ENCODE peak calls at places on chromosomes 13 and 19, in ten cellular contexts. X, O, C, B, J, H, D, L, N and P are unnamed samples.

GRCh38 chr19:49590071-49590970 is 661 bp upstream of the PRR12 start:
- DNase-seq in X (peak; percentile 81), O (peak; percentile 95), C (peak; percentile 94), B (peak; percentile 98), J (peak; percentile 92), H (peak; percentile 94), D (peak; percentile 94), L (no peak), N (peak; percentile 99), P (peak; percentile 93)

GRCh38 chr13:20565120-20565736 is 1.7 kb upstream of the IFT88 start:
- DNase-seq in X (no peak), O (no peak), C (no peak), B (no peak), J (no peak), H (no peak), D (no peak), L (no peak), N (no peak), P (no peak)

GRCh38 chr13:109254271-109254670 is 532.1 kb downstream of the IRS2 start:
- DNase-seq in X (no peak), O (no peak), C (no peak), B (no peak), J (no peak), H (no peak), D (no peak), L (no peak), N (no peak), P (no peak)

GRCh38 chr13:71867101-71867814 is at the start of gene DACH1:
- DNase-seq in X (no peak), O (no peak), C (no peak), B (peak; percentile 50), J (no peak), H (no peak), D (peak; percentile 65), L (no peak), N (peak; percentile 65), P (no peak)

GRCh38 chr19:51138549-51138979 is 3.5 kb upstream of the SIGLEC7 start:
- DNase-seq in X (no peak), O (no peak), C (no peak), B (peak; percentile 66), J (no peak), H (no peak), D (no peak), L (no peak), N (peak; percentile 27), P (no peak)

GRCh38 chr19:3409346-3410064 is 43.1 kb downstream of the NFIC start:
- DNase-seq in X (no peak), O (no peak), C (no peak), B (no peak), J (no peak), H (no peak), D (no peak), L (no peak), N (peak; percentile 69), P (no peak)

GRCh38 chr19:54439174-54439851 is 9.7 kb upstream of the LENG8 start:
- DNase-seq in X (no peak), O (no peak), C (peak; percentile 17), B (peak; percentile 54), J (no peak), H (no peak), D (no peak), L (no peak), N (peak; percentile 98), P (no peak)

GRCh38 chr13:40792284-40793051 is 3.1 kb downstream of the SLC25A15 start:
- DNase-seq in X (no peak), O (no peak), C (no peak), B (no peak), J (no peak), H (no peak), D (peak; percentile 34), L (no peak), N (no peak), P (no peak)

GRCh38 chr13:114064516-114065140 is 67.8 kb downstream of the RASA3 start:
- DNase-seq in X (no peak), O (peak; percentile 35), C (no peak), B (peak; percentile 51), J (no peak), H (no peak), D (no peak), L (no peak), N (no peak), P (no peak)

GRCh38 chr13:77416666-77417212 is 89.8 kb upstream of the MYCBP2 start:
- DNase-seq in X (no peak), O (no peak), C (no peak), B (no peak), J (no peak), H (no peak), D (no peak), L (no peak), N (no peak), P (no peak)

GRCh38 chr13:110523180-110523579 is 38.3 kb downstream of the RAB20 start:
- DNase-seq in X (no peak), O (no peak), C (no peak), B (no peak), J (no peak), H (no peak), D (no peak), L (no peak), N (no peak), P (no peak)

GRCh38 chr13:25167775-25168174 is 4.3 kb downstream of the AMER2 start:
- DNase-seq in X (no peak), O (no peak), C (no peak), B (no peak), J (no peak), H (no peak), D (no peak), L (no peak), N (no peak), P (no peak)

GRCh38 chr13:40440990-40441820 is 225.2 kb downstream of the FOXO1 start:
- DNase-seq in X (no peak), O (peak; percentile 44), C (no peak), B (peak; percentile 69), J (no peak), H (no peak), D (no peak), L (no peak), N (peak; percentile 93), P (no peak)

GRCh38 chr19:19297759-19298158 is 22.6 kb downstream of the SUGP1 start:
- DNase-seq in X (no peak), O (no peak), C (no peak), B (no peak), J (no peak), H (no peak), D (no peak), L (no peak), N (no peak), P (no peak)

GRCh38 chr13:33931397-33931987 is 113.5 kb downstream of the RFC3 start:
- DNase-seq in X (no peak), O (peak; percentile 30), C (no peak), B (peak; percentile 65), J (no peak), H (no peak), D (peak; percentile 22), L (no peak), N (peak; percentile 13), P (no peak)

GRCh38 chr13:108574856-108575255 is 54.6 kb upstream of the MYO16 start:
- DNase-seq in X (no peak), O (no peak), C (no peak), B (no peak), J (no peak), H (no peak), D (no peak), L (no peak), N (no peak), P (no peak)

GRCh38 chr19:52524086-52524485 is 3.4 kb upstream of the ZNF808 start:
- DNase-seq in X (no peak), O (no peak), C (no peak), B (no peak), J (no peak), H (no peak), D (no peak), L (no peak), N (no peak), P (no peak)

GRCh38 chr19:47221080-47221841 is 9.7 kb downstream of the BBC3 start:
- DNase-seq in X (no peak), O (no peak), C (no peak), B (no peak), J (no peak), H (no peak), D (no peak), L (no peak), N (no peak), P (no peak)

GRCh38 chr13:60654405-60654804 is 257.4 kb downstream of the TDRD3 start:
- DNase-seq in X (no peak), O (peak; percentile 14), C (no peak), B (peak; percentile 46), J (no peak), H (no peak), D (no peak), L (no peak), N (peak; percentile 40), P (no peak)

GRCh38 chr19:29712744-29713516 is 2.1 kb downstream of the C19orf12 start:
- DNase-seq in X (no peak), O (no peak), C (no peak), B (no peak), J (no peak), H (no peak), D (no peak), L (no peak), N (no peak), P (no peak)

GRCh38 chr13:73703606-73704005 is 430.6 kb downstream of the KLF12 start:
- DNase-seq in X (no peak), O (no peak), C (no peak), B (no peak), J (no peak), H (no peak), D (no peak), L (no peak), N (no peak), P (no peak)

GRCh38 chr19:49542446-49542845 is 14.6 kb downstream of the RCN3 start:
- DNase-seq in X (no peak), O (no peak), C (no peak), B (no peak), J (no peak), H (no peak), D (no peak), L (no peak), N (no peak), P (no peak)

GRCh38 chr13:34667356-34668218 is 274.5 kb upstream of the NBEA start:
- DNase-seq in X (no peak), O (no peak), C (no peak), B (no peak), J (no peak), H (no peak), D (no peak), L (no peak), N (no peak), P (no peak)

GRCh38 chr19:48614436-48615144 is at the start of gene FAM83E:
- DNase-seq in X (no peak), O (peak; percentile 80), C (no peak), B (no peak), J (no peak), H (no peak), D (no peak), L (no peak), N (no peak), P (no peak)

GRCh38 chr19:7924651-7925170 is 1.2 kb downstream of the CTXN1 start:
- DNase-seq in X (no peak), O (no peak), C (no peak), B (no peak), J (no peak), H (no peak), D (no peak), L (no peak), N (no peak), P (no peak)

GRCh38 chr19:1295169-1296012 is 9.7 kb downstream of the EFNA2 start:
- DNase-seq in X (no peak), O (peak; percentile 81), C (peak; percentile 44), B (peak; percentile 32), J (peak; percentile 40), H (peak; percentile 36), D (peak; percentile 84), L (no peak), N (peak; percentile 16), P (no peak)

GRCh38 chr19:43738780-43739211 is 16.0 kb downstream of the SMG9 start:
- DNase-seq in X (no peak), O (no peak), C (no peak), B (peak; percentile 17), J (no peak), H (no peak), D (no peak), L (no peak), N (no peak), P (no peak)

GRCh38 chr13:110811008-110811720 is 97.7 kb downstream of the ING1 start:
- DNase-seq in X (no peak), O (no peak), C (no peak), B (no peak), J (no peak), H (no peak), D (no peak), L (no peak), N (no peak), P (no peak)